ENCODE peak calls at places on chromosomes 3 and 15, in five cellular contexts. H is body of pancreas, C is heart left ventricle, M is tibial artery, G is cardiac muscle cell. J is an unnamed sample. For H3K4me1, the result is how much of the 10 kb centered on the place peaks cover.

GRCh38 chr3:31004025-31004678 is 109.7 kb upstream of the GADL1 start:
- DNase-seq in H (peak), C (no peak), M (no peak), G (peak), J (no peak)

GRCh38 chr3:17151598-17152373 is 267.0 kb downstream of the PLCL2 start:
- DNase-seq in H (peak), C (no peak), M (no peak), G (no peak), J (no peak)

GRCh38 chr3:141530133-141530768 is 43.4 kb downstream of the RASA2 start:
- DNase-seq in H (no peak), C (no peak), M (no peak), G (peak), J (no peak)

GRCh38 chr15:83250766-83251165 is 33.7 kb downstream of the BNC1 start:
- DNase-seq in H (no peak), C (no peak), M (no peak), G (peak), J (no peak)

GRCh38 chr3:17632401-17633100 is 109.9 kb downstream of the TBC1D5 start:
- DNase-seq in H (peak), C (no peak), M (no peak), G (peak), J (no peak)

GRCh38 chr3:46848271-46849097 is 14.8 kb downstream of the MYL3 start:
- DNase-seq in H (peak), C (peak), M (peak), G (peak), J (no peak)

GRCh38 chr3:16207031-16207430 is 32.6 kb downstream of the GALNT15 start:
- DNase-seq in H (no peak), C (no peak), M (no peak), G (no peak), J (no peak)

GRCh38 chr3:42612928-42613327 is 12.4 kb downstream of the NKTR start:
- DNase-seq in H (no peak), C (no peak), M (no peak), G (no peak), J (no peak)

GRCh38 chr15:52318729-52319500 is 23.3 kb upstream of the MYO5C start:
- DNase-seq in H (peak), C (peak), M (no peak), G (peak), J (no peak)

GRCh38 chr15:66631616-66632263 is 65.9 kb upstream of the LCTL start:
- DNase-seq in H (no peak), C (no peak), M (no peak), G (peak), J (no peak)

GRCh38 chr3:190494907-190495306 is 19.0 kb upstream of the IL1RAP start:
- DNase-seq in H (no peak), C (no peak), M (no peak), G (no peak), J (no peak)

GRCh38 chr3:165206454-165207266 is 10.5 kb upstream of the SLITRK3 start:
- DNase-seq in H (peak), C (peak), M (peak), G (peak), J (peak)
- H3K4me3 ChIP-seq in H (no peak), C (peak), M (peak), G (no peak), J (no peak)

DNA sequence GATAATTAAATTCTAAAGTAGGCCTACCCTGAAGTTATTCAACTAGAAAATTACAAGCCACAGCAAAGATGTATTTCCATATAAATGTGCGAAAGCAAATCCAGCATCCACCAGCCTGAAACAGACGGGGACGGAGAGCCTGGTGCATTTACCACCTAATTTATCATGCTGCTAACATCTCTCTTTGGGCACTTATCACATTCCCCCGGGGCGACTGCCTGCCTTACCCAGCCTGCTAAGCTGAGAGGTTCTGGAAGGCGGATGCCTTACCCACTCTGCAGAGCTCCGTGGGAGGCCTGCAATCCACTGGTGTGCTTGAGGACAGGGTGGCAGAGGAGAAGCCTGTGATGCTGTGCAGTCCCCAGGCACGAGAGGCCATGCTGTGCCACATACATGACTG is 25.6 kb downstream of the MGLL start:
- DNase-seq in H (no peak), C (no peak), M (no peak), G (no peak), J (no peak)
- H3K4me1 ChIP-seq in H (under half), C (half or more), M (half or more), G (under half), J (under half)

GRCh38 chr15:25691544-25692430 is 171.3 kb downstream of the ATP10A start:
- DNase-seq in H (no peak), C (no peak), M (peak), G (peak), J (peak)

GRCh38 chr15:25695875-25696760 is 167.0 kb downstream of the ATP10A start:
- DNase-seq in H (no peak), C (no peak), M (no peak), G (no peak), J (peak)

GRCh38 chr15:25694238-25694584 is 168.9 kb downstream of the ATP10A start:
- DNase-seq in H (no peak), C (no peak), M (no peak), G (no peak), J (peak)

GRCh38 chr15:25694823-25695312 is 168.3 kb downstream of the ATP10A start:
- DNase-seq in H (no peak), C (no peak), M (no peak), G (no peak), J (peak)

DNA sequence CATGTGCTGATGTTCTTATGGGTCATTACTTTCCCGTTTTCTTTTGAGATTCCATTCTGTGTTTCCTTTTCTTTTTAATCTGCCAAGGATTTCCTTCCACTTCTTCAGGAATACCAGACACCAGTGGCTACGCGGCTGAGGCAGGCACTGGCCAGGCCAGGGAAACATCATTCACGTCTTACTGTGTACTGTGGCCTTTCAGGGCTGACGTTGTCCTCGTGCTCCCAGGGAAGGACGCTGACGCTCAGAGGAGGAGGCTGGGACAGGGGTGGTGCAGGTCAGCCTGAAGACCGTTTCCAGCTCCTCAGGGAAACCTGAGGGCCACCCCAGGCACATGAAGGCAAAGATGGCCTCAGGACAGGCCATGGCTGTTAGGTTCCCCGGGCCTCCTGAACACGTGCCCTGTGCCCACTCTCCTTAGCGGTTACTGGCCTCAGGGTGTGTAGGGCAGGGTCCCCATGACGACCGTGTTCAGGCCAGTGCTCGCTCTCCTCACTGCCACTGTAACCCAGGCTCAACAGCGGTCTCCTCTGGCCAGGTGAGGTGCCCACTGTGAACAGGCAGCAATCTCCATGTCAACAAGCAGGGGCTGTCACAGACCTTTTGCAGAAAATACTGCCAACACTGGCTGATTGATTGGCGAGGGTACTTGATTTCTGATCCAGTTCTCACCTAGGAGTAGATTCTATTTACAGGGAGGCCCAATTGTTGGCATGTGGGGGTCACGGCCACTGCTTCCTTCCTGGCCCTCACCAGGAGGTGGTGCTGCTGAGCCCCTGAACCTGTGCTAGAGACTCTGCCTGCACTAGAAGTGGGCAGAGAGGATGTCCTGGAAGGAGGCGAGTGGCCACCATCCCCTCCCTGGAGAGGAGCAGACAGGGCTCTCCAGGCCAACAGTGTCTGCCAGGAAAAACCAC is 169.5 kb downstream of the ATP10A start:
- DNase-seq in H (no peak), C (peak), M (no peak), G (peak), J (peak)
- TF ChIP-seq CTCF in H (no peak), C (peak), M (peak), G (peak), J (peak)

DNA sequence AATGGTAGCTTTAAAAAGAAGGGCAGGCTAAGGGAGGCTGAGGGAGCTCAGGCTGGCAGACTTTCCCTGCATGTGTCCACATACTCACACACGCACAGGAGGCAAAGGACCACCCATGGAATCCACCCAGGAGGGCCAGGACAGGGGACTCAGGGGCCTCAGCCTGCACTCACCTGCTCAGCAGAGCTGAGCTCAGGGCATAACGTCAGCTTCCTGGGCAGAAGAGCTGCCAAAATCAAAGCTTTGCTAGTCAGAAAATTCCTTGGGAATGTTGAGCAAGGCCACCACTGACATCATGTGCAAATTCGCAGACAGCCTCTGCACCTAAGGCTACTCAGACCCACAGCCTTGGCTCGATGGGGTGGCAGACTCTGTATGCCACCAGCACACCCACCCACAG is 16.4 kb upstream of the ALAS1 start:
- DNase-seq in H (no peak), C (no peak), M (no peak), G (peak), J (no peak)
- H3K4me3 ChIP-seq in H (no peak), C (no peak), M (no peak), G (no peak), J (no peak)

DNA sequence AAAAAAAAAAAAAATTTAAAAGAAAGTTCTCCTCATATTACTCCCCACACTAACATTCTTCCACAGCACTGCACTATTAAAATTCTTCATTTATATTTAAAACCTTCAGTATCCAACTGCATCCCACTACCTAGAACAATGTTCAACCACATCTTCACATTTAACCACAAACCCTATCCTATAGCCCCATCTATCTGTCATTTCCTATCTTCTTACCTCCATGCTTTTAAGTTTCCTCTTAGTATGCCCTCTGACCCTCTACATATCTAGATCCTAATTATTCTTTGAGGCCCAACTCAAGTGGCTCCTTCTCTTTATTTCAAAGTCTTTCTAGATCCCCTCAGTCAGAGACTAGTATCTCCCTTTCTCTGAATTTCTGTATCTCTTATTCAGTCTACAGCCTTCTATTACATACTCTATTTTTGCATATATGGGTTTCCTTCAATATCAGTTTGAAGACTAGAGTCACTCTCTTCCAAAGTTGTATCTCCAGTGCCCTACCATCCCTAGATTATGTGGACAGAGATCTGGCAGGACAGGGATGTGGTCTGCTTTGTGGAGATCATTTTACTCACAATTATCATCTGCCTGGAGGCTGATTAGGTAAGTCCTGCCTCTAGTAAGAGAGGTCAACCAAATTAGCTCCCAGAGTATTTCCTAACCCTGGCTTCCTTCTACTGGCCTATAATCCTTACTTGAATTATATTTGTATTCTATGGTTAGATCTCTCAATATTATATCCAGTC is 1.4 kb downstream of the CIAO2A start:
- DNase-seq in H (no peak), C (no peak), M (no peak), G (no peak), J (no peak)
- H3K4me1 ChIP-seq in H (half or more), C (half or more), M (under half), G (under half), J (under half)

DNA sequence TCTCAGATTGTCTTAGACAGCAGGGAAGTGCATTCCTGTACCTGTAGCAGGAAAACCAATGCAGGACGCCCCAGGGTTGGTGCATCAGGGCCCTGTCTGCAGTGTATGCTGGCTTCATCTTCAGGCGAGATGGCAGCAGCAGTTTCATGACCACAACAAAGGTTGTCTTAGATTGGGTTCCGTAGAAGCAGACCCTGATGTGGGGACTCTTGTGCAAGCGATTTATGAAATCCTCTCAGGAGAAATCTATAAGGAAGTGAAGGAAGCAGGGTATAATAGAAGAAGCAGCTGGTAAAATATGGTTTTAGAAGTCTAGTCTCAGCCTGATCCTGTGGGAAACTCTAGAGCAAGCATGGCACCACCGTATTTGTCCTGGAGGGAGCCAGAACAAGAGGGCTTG is 25.0 kb downstream of the DNAH1 start:
- DNase-seq in H (no peak), C (no peak), M (no peak), G (no peak), J (no peak)
- TF ChIP-seq CTCF in H (no peak), C (no peak), M (no peak), G (no peak), J (no peak)

GRCh38 chr15:80250614-80251504 is 1.2 kb downstream of the CTXND1 start:
- DNase-seq in H (no peak), C (no peak), M (no peak), G (no peak), J (no peak)
- H3K4me3 ChIP-seq in H (no peak), C (peak), M (no peak), G (peak), J (peak)